ENCODE peak calls at places on chromosomes 13 and 19, in five cellular contexts. E, H, O, L and U are unnamed samples.

GRCh38 chr13:48138270-48138669 is 43.4 kb upstream of the MED4 start:
- DNase-seq in E (no peak), H (no peak), O (no peak), L (no peak), U (no peak)

GRCh38 chr19:54133312-54133956 is 4.1 kb upstream of the CNOT3 start:
- DNase-seq in E (no peak), H (no peak), O (peak; percentile 90), L (no peak), U (no peak)

GRCh38 chr19:1282588-1283206 is 3.0 kb upstream of the EFNA2 start:
- DNase-seq in E (no peak), H (no peak), O (no peak), L (no peak), U (no peak)

GRCh38 chr13:104318121-104318520 is 1251.9 kb upstream of the SLC10A2 start:
- DNase-seq in E (peak; percentile 71), H (no peak), O (no peak), L (no peak), U (no peak)

GRCh38 chr19:19562665-19563347 is 24.7 kb downstream of the CILP2 start:
- DNase-seq in E (no peak), H (no peak), O (peak; percentile 69), L (no peak), U (no peak)

GRCh38 chr19:43474986-43475705 is 9.7 kb upstream of the LYPD3 start:
- DNase-seq in E (peak; percentile 88), H (peak; percentile 42), O (peak; percentile 98), L (peak; percentile 75), U (peak; percentile 64)

GRCh38 chr19:38263696-38264485 is 482 bp upstream of the SPINT2 start:
- DNase-seq in E (peak; percentile 63), H (no peak), O (peak; percentile 98), L (peak; percentile 42), U (peak; percentile 45)

GRCh38 chr13:65909501-65909900 is 1320.6 kb downstream of the PCDH9 start:
- DNase-seq in E (no peak), H (peak; percentile 51), O (no peak), L (no peak), U (no peak)

GRCh38 chr13:47945738-47946137 is 55.3 kb downstream of the SUCLA2 start:
- DNase-seq in E (peak; percentile 90), H (peak; percentile 52), O (no peak), L (no peak), U (no peak)

GRCh38 chr19:5844456-5845433 is 5.2 kb upstream of the FUT6 start:
- DNase-seq in E (no peak), H (no peak), O (no peak), L (no peak), U (no peak)

GRCh38 chr13:31167490-31167889 is 5.8 kb upstream of the HSPH1 start:
- DNase-seq in E (no peak), H (no peak), O (no peak), L (no peak), U (no peak)

GRCh38 chr13:45194081-45194939 is 6.5 kb downstream of the KCTD4 start:
- DNase-seq in E (peak; percentile 43), H (peak; percentile 79), O (peak; percentile 71), L (no peak), U (no peak)

GRCh38 chr13:49652691-49653305 is 24.5 kb downstream of the ARL11 start:
- DNase-seq in E (no peak), H (no peak), O (peak; percentile 83), L (no peak), U (no peak)

GRCh38 chr13:89324582-89324981 is 1653.4 kb downstream of the SLITRK5 start:
- DNase-seq in E (no peak), H (no peak), O (no peak), L (no peak), U (no peak)

GRCh38 chr19:47186337-47187022 is 44.5 kb downstream of the BBC3 start:
- DNase-seq in E (no peak), H (no peak), O (no peak), L (no peak), U (no peak)

GRCh38 chr19:34480971-34481821 is at the start of gene WTIP:
- DNase-seq in E (peak; percentile 64), H (no peak), O (peak; percentile 94), L (no peak), U (peak; percentile 68)

GRCh38 chr13:50387124-50387581 is 371.9 kb downstream of the KCNRG start:
- DNase-seq in E (no peak), H (no peak), O (peak; percentile 83), L (peak; percentile 26), U (no peak)

GRCh38 chr19:1154731-1155351 is 19.2 kb downstream of the SBNO2 start:
- DNase-seq in E (peak; percentile 65), H (no peak), O (no peak), L (peak; percentile 76), U (peak; percentile 58)

GRCh38 chr13:102055116-102055515 is 346.7 kb downstream of the FGF14 start:
- DNase-seq in E (no peak), H (no peak), O (no peak), L (no peak), U (no peak)

GRCh38 chr19:41426952-41427646 is at the start of gene B3GNT8:
- DNase-seq in E (peak; percentile 11), H (no peak), O (peak; percentile 96), L (peak; percentile 36), U (no peak)

GRCh38 chr19:23002690-23003422 is at the start of gene ZNF728:
- DNase-seq in E (no peak), H (no peak), O (no peak), L (peak; percentile 20), U (no peak)

GRCh38 chr19:30719189-30719990 is 347.2 kb downstream of the ZNF536 start:
- DNase-seq in E (no peak), H (no peak), O (peak; percentile 73), L (no peak), U (no peak)

GRCh38 chr13:23656637-23657036 is 86.4 kb downstream of the TNFRSF19 start:
- DNase-seq in E (peak; percentile 89), H (no peak), O (no peak), L (no peak), U (no peak)

GRCh38 chr13:105937451-105937850 is 598.0 kb downstream of the EFNB2 start:
- DNase-seq in E (no peak), H (no peak), O (no peak), L (no peak), U (no peak)

GRCh38 chr19:38211206-38211605 is 12.8 kb downstream of the DPF1 start:
- DNase-seq in E (no peak), H (no peak), O (peak; percentile 70), L (no peak), U (no peak)

GRCh38 chr13:21228738-21229137 is 52.3 kb downstream of the MRPL57 start:
- DNase-seq in E (no peak), H (no peak), O (no peak), L (no peak), U (no peak)

GRCh38 chr13:21227917-21228316 is 51.5 kb downstream of the MRPL57 start:
- DNase-seq in E (no peak), H (no peak), O (no peak), L (no peak), U (no peak)

GRCh38 chr13:21229241-21230024 is 53.0 kb downstream of the MRPL57 start:
- DNase-seq in E (no peak), H (no peak), O (no peak), L (no peak), U (no peak)

GRCh38 chr13:21225082-21225481 is 48.6 kb downstream of the MRPL57 start:
- DNase-seq in E (no peak), H (no peak), O (no peak), L (no peak), U (no peak)

DNA sequence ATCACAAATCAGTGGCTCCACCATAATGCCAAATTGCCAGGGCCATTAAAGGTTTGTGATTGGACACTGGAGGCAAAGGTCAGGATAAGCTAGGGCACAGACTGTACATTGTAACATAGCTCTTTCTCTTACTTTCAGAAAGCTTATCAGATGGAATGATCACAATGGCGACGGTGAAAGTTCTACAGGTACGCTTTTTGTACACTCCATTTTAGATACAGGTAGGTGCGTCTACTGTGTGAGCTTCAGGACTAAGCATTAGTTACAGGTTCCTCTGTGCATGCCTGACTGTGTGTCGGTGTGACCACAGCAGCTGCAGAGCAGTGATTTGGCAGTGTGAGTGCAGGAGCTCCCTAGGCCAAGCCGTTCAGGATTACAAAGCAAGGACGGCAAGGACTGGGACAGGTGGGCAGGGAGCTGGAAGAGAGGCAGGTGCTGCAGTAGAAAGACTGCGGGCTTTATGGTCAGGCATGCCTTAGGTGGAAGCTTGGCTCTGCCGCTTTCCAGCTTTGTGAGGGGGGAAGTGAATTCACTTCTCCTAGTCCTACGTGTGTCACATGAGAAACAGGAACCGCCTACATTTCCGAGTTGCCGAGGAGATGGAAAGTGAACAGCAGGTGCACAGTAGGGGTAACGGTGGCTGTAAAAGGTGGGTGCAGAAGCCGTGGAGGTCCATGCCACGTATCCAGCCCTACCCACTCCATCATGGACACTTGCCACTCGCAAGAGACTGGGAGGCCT is 49.6 kb downstream of the MRPL57 start:
- DNase-seq in E (no peak), H (no peak), O (no peak), L (no peak), U (no peak)
- H3K4me3 ChIP-seq in E (no peak overlapping the region), H (no peak overlapping the region), O (no peak overlapping the region), L (no peak overlapping the region), U (no peak overlapping the region)

DNA sequence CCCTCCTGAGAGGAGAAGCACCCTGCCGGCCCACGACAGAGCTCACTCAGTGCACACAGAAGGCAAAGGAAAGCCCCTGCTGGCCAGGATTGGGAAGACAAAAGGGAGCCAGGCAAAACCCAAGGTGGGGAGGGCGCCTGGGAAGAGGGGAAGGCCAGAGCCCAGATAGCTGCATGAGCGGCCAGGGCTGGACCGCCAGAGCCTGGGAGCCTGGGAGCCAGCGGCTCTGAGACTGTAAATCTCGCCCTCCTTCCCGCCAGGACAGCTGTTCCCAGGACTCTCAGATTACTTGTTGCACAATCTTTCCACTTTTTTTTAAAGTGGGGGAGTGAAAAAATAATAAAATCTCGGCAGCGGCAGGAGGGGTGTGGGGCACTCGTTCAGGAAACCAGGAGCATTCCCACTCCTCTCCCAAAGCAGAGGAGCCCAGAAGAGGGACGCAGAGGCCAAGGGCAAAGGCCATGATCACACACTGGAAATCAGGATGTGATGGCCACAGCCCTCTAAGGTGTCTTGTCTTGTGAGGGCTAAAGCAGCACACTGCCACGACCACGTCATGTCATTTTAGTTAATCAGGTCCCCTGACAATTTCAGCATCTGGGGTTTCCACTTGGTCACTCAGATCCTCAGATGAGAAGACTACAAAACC is 19.6 kb upstream of the EPHX3 start:
- DNase-seq in E (peak; percentile 92), H (no peak), O (peak; percentile 93), L (peak; percentile 57), U (peak; percentile 59)
- TF ChIP-seq CTCF in E (peak; percentile 80), H (peak; percentile 47), O (peak; percentile 70), L (peak; percentile 66), U (peak; percentile 65)

GRCh38 chr13:28099396-28100148 is 804 bp downstream of the FLT3 start:
- DNase-seq in E (no peak), H (no peak), O (peak; percentile 54), L (no peak), U (no peak)
- H3K4me3 ChIP-seq in E (no peak overlapping the region), H (peak overlapping the region; percentile 43), O (peak overlapping the region; percentile 70), L (peak overlapping the region; percentile 41), U (peak overlapping the region; percentile 37)

DNA sequence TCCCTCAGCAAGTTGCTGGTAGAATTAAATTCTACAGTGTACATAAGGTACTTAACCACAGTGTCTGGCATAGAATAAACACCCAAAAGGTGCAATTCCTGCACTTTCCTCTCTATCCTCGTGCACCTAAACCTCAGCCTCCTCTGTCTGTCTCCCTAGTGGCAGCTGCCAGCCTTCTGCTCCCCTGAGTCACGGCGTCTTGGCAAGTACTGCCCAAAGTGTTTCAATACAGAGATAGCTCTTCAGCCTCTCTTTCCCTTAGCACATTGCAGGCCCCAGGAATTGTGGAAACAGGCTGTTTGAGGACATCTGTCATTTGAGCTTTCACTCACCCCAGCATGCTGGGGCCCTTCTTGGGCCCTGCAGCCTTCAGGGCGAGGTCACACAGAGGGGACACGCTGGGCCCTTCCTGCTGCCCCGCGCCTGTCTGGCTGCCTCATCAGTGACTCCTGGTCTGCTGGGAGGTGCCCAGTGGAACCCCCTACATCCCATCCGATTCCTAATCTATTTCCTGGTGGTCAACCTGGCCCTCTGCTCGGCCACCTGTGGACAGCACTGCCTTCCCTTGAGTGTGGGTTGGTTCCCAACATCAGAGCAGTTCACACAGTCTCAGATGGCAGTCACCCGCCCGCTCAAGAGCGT is 19.3 kb downstream of the COL4A2 start:
- DNase-seq in E (no peak), H (no peak), O (peak; percentile 66), L (no peak), U (no peak)
- TF ChIP-seq CTCF in E (no peak), H (no peak), O (no peak), L (no peak), U (no peak)